ENCODE peak calls at places on chromosomes 13 and 19, in five cellular contexts. Y is heart left ventricle, U is CD14-positive monocyte, S is neural progenitor cell, W is keratinocyte. B is an unnamed sample.

GRCh38 chr19:3556978-3557460 is 367 bp downstream of the MFSD12 start:
- DNase-seq in Y (no peak), W (no peak), U (no peak), S (peak), B (peak)

GRCh38 chr13:102395174-102395573 is 6.7 kb downstream of the FGF14 start:
- DNase-seq in S (no peak), W (no peak), Y (no peak), U (no peak), B (no peak)

GRCh38 chr19:16532440-16533273 is 9.6 kb downstream of the CHERP start:
- DNase-seq in U (no peak), Y (no peak), S (no peak), W (no peak), B (no peak)

GRCh38 chr13:45415112-45415511 is 3.1 kb downstream of the SLC25A30 start:
- DNase-seq in Y (no peak), U (no peak), W (no peak), S (no peak), B (no peak)

GRCh38 chr19:344625-345319 is at the start of gene MIER2:
- DNase-seq in W (no peak), Y (peak), S (peak), U (peak), B (peak)

GRCh38 chr19:38193445-38193844 is 30.6 kb downstream of the DPF1 start:
- DNase-seq in S (no peak), U (no peak), Y (no peak), W (no peak), B (no peak)

GRCh38 chr19:5372572-5373200 is 32.1 kb upstream of the PTPRS start:
- DNase-seq in U (no peak), Y (no peak), S (no peak), W (no peak), B (no peak)

GRCh38 chr13:32804673-32805260 is 211.5 kb upstream of the KL start:
- DNase-seq in U (no peak), S (no peak), Y (no peak), W (no peak), B (no peak)

GRCh38 chr13:110711778-110712070 is 1.8 kb upstream of the ING1 start:
- DNase-seq in W (no peak), U (no peak), Y (no peak), S (peak), B (no peak)

GRCh38 chr19:50835103-50835784 is 1.9 kb upstream of the KLK15 start:
- DNase-seq in W (no peak), S (no peak), Y (no peak), U (no peak), B (no peak)

GRCh38 chr13:111966969-111967368 is 100.0 kb upstream of the SOX1 start:
- DNase-seq in Y (no peak), U (no peak), W (no peak), S (no peak), B (no peak)
- TF ChIP-seq CTCF in Y (no peak), U (no peak), W (no peak), S (no peak), B (no peak)

GRCh38 chr13:41196620-41197019 is 2.3 kb upstream of the KBTBD7 start:
- DNase-seq in W (no peak), U (no peak), S (no peak), Y (no peak), B (no peak)
- TF ChIP-seq CTCF in W (no peak), U (no peak), S (peak), Y (no peak), B (no peak)

GRCh38 chr19:27776020-27776419 is 1436.9 kb downstream of the UQCRFS1 start:
- DNase-seq in U (no peak), S (no peak), Y (no peak), W (no peak), B (no peak)
- TF ChIP-seq CTCF in U (peak), S (peak), Y (no peak), W (no peak), B (peak)

GRCh38 chr19:19404879-19405860 is at the start of gene GATAD2A:
- DNase-seq in Y (peak), S (peak), U (peak), W (peak), B (peak)
- TF ChIP-seq CTCF in Y (peak), S (peak), U (peak), W (peak), B (no peak)

B was measured in Calu3.